ENCODE peak calls at places on chromosomes 5 and 9, in ten cellular contexts. J, R, V, I, X, P, T, B, M and N are unnamed samples.

GRCh38 chr9:5783982-5784381 is 48.9 kb downstream of the ERMP1 start:
- DNase-seq in J (no peak), R (no peak), V (no peak), I (no peak), X (no peak), P (no peak), T (no peak), B (no peak), M (no peak), N (no peak)

GRCh38 chr5:79613571-79613970 is 1.3 kb downstream of the TENT2 start:
- DNase-seq in J (no peak), R (no peak), V (no peak), I (no peak), X (no peak), P (no peak), T (no peak), B (no peak), M (no peak), N (no peak)

GRCh38 chr5:35478856-35479682 is 138.6 kb upstream of the SPEF2 start:
- DNase-seq in J (no peak), R (no peak), V (no peak), I (no peak), X (no peak), P (no peak), T (no peak), B (no peak), M (no peak), N (no peak)

GRCh38 chr9:136604823-136605525 is 57.7 kb upstream of the EGFL7 start:
- DNase-seq in J (no peak), R (no peak), V (no peak), I (no peak), X (no peak), P (no peak), T (no peak), B (no peak), M (no peak), N (no peak)

GRCh38 chr9:3758816-3759576 is 233.2 kb upstream of the RFX3 start:
- DNase-seq in J (no peak), R (no peak), V (no peak), I (no peak), X (no peak), P (no peak), T (no peak), B (no peak), M (no peak), N (no peak)

GRCh38 chr5:94010814-94011213 is 269.4 kb upstream of the POU5F2 start:
- DNase-seq in J (no peak), R (no peak), V (no peak), I (no peak), X (no peak), P (no peak), T (no peak), B (no peak), M (no peak), N (no peak)

GRCh38 chr5:32274548-32275420 is 38.0 kb downstream of the MTMR12 start:
- DNase-seq in J (no peak), R (no peak), V (no peak), I (peak; percentile 30), X (no peak), P (no peak), T (no peak), B (no peak), M (no peak), N (no peak)

GRCh38 chr5:93382188-93382587 is 198.8 kb downstream of the NR2F1-AS1 start:
- DNase-seq in J (no peak), R (no peak), V (no peak), I (no peak), X (no peak), P (no peak), T (no peak), B (no peak), M (no peak), N (no peak)

GRCh38 chr9:37082214-37082765 is 38.1 kb upstream of the ZCCHC7 start:
- DNase-seq in J (no peak), R (no peak), V (no peak), I (no peak), X (no peak), P (no peak), T (no peak), B (no peak), M (no peak), N (no peak)

GRCh38 chr9:122445155-122445749 is 32.5 kb downstream of the OR1J1 start:
- DNase-seq in J (no peak), R (no peak), V (no peak), I (no peak), X (no peak), P (no peak), T (no peak), B (peak; percentile 83), M (no peak), N (no peak)

GRCh38 chr5:149005077-149005892 is 57.6 kb downstream of the SH3TC2 start:
- DNase-seq in J (no peak), R (no peak), V (no peak), I (no peak), X (no peak), P (no peak), T (no peak), B (peak; percentile 58), M (no peak), N (no peak)

GRCh38 chr9:129547063-129547462 is 73.8 kb downstream of the C9orf50 start:
- DNase-seq in J (no peak), R (no peak), V (no peak), I (no peak), X (no peak), P (no peak), T (no peak), B (no peak), M (no peak), N (no peak)

GRCh38 chr9:8806150-8806549 is 1006.6 kb upstream of the DMAC1 start:
- DNase-seq in J (no peak), R (no peak), V (no peak), I (no peak), X (no peak), P (no peak), T (no peak), B (no peak), M (no peak), N (no peak)